ENCODE peak calls at places on chromosome 20, in six cellular contexts. C, R, G, K, B and M are unnamed samples.
A peak's percentile ranks its signal among the peaks of the same experiment; 100 is the strongest.

GRCh38 chr20:48898210-48898609 is 23.3 kb upstream of the ARFGEF2 start:
- DNase-seq in C (no peak), R (no peak), G (no peak), K (no peak), B (no peak), M (no peak)

GRCh38 chr20:7399575-7399974 is 540.7 kb downstream of the HAO1 start:
- DNase-seq in C (no peak), R (no peak), G (no peak), K (no peak), B (no peak), M (no peak)

GRCh38 chr20:38599410-38599882 is 2.2 kb upstream of the ARHGAP40 start:
- DNase-seq in C (no peak), R (no peak), G (no peak), K (no peak), B (no peak), M (no peak)

GRCh38 chr20:12180107-12180661 is 262.5 kb downstream of the BTBD3 start:
- DNase-seq in C (no peak), R (no peak), G (no peak), K (no peak), B (no peak), M (no peak)

GRCh38 chr20:50287512-50287911 is 96.9 kb downstream of the CEBPB start:
- DNase-seq in C (no peak), R (no peak), G (no peak), K (no peak), B (no peak), M (no peak)

GRCh38 chr20:7346562-7346961 is 579.1 kb downstream of the BMP2 start:
- DNase-seq in C (no peak), R (no peak), G (no peak), K (no peak), B (no peak), M (no peak)

GRCh38 chr20:23023621-23024187 is 11.4 kb upstream of the SSTR4 start:
- DNase-seq in C (no peak), R (no peak), G (no peak), K (no peak), B (no peak), M (no peak)

GRCh38 chr20:29873946-29874345 is 1383.5 kb upstream of the DEFB115 start:
- DNase-seq in C (peak; percentile 7), R (peak; percentile 33), G (no peak), K (no peak), B (peak; percentile 30), M (peak; percentile 69)

GRCh38 chr20:38178581-38178980 is 13.5 kb upstream of the TGM2 start:
- DNase-seq in C (no peak), R (no peak), G (no peak), K (no peak), B (no peak), M (no peak)